ENCODE peak calls at places on chromosomes 13 and 19, in six cellular contexts. M, Y, S, K, B and Q are unnamed samples.

GRCh38 chr19:58474291-58474996 is 1.7 kb upstream of the ZNF446 start:
- DNase-seq in M (no peak), Y (peak; percentile 87), S (no peak), K (no peak), B (peak; percentile 91), Q (no peak)

GRCh38 chr13:36493046-36493445 is 60.8 kb downstream of the CCNA1 start:
- DNase-seq in M (no peak), Y (no peak), S (no peak), K (no peak), B (no peak), Q (no peak)

GRCh38 chr19:13917888-13918406 is 11.9 kb downstream of the CC2D1A start:
- DNase-seq in M (no peak), Y (no peak), S (no peak), K (no peak), B (no peak), Q (no peak)

GRCh38 chr19:17755977-17756670 is 4.8 kb downstream of the FCHO1 start:
- DNase-seq in M (no peak), Y (peak; percentile 50), S (peak; percentile 86), K (peak; percentile 87), B (peak; percentile 37), Q (no peak)

GRCh38 chr19:29622191-29623070 is 16.3 kb downstream of the POP4 start:
- DNase-seq in M (no peak), Y (no peak), S (peak; percentile 80), K (no peak), B (peak; percentile 51), Q (peak; percentile 71)

GRCh38 chr19:47778089-47778953 is at the start of gene SELENOW:
- DNase-seq in M (peak; percentile 46), Y (peak; percentile 46), S (peak; percentile 92), K (peak; percentile 87), B (peak; percentile 79), Q (peak; percentile 84)

GRCh38 chr19:46470376-46470775 is 987 bp downstream of the PNMA8A start:
- DNase-seq in M (no peak), Y (no peak), S (no peak), K (no peak), B (no peak), Q (no peak)

GRCh38 chr19:47391510-47392223 is 27.7 kb downstream of the MEIS3 start:
- DNase-seq in M (peak; percentile 89), Y (peak; percentile 66), S (peak; percentile 99), K (peak; percentile 52), B (peak; percentile 67), Q (peak; percentile 85)

GRCh38 chr19:32220951-32221350 is 124.5 kb upstream of the ZNF507 start:
- DNase-seq in M (no peak), Y (no peak), S (no peak), K (no peak), B (no peak), Q (no peak)

GRCh38 chr13:26457212-26457611 is 100.3 kb upstream of the WASF3 start:
- DNase-seq in M (no peak), Y (no peak), S (no peak), K (no peak), B (peak; percentile 75), Q (peak; percentile 99)

GRCh38 chr13:30526612-30527217 is 61.0 kb upstream of the HMGB1 start:
- DNase-seq in M (no peak), Y (peak; percentile 25), S (peak; percentile 16), K (no peak), B (peak; percentile 84), Q (peak; percentile 35)

GRCh38 chr19:40614595-40615411 is 13.6 kb downstream of the LTBP4 start:
- DNase-seq in M (no peak), Y (peak; percentile 99), S (peak; percentile 99), K (peak; percentile 86), B (peak; percentile 98), Q (no peak)

GRCh38 chr13:113117956-113118327 is 4.7 kb upstream of the F10 start:
- DNase-seq in M (no peak), Y (no peak), S (no peak), K (no peak), B (no peak), Q (no peak)

DNA sequence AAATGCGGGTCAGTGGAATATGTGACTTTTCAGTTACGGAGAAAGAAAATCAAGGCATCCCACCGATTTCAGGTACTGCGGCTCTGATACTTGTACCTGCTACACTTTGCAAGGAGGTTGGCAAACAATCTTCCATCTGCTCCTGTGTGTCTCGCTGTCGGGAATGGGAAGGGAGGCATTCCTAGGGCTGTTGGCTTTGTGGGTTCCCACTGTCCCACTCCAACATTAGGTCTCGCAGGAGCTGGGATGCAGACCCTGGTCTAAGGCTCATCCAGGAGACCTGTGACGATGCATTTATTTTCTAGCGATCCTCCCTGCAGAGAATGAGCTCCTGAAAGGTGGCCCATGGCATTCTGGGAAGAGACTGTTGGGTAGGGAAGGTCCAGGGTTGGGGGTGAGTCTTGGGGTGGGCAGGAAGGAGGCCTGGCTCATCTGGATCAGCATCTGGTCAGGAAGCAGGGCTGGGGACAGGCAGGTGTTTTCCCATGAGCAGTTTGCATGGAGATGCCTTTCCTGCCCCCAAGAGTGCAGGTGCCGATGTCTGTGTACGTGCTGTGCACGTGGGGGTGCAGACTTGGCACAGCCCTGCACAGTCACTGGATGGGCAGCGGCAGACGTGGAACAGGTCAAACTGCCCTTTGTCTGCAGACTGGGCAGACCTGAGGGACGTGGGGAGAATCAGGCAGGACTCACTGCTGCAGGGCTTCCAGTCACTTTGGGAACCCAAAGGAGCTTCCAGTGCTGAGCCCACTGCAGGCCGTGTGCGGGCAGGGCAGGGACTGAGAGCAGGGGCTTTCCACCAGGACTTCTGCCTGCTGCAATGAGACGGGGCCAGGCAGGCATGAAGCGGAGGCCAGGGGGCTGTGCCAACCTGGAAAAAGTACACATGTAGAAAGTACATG is 152.4 kb downstream of the TEX29 start:
- DNase-seq in M (no peak), Y (no peak), S (no peak), K (no peak), B (no peak), Q (no peak)
- H4K8ac ChIP-seq in M (no peak overlapping the region), Y (no peak overlapping the region), S (no peak overlapping the region), K (no peak overlapping the region), B (no peak overlapping the region), Q (no peak overlapping the region)

DNA sequence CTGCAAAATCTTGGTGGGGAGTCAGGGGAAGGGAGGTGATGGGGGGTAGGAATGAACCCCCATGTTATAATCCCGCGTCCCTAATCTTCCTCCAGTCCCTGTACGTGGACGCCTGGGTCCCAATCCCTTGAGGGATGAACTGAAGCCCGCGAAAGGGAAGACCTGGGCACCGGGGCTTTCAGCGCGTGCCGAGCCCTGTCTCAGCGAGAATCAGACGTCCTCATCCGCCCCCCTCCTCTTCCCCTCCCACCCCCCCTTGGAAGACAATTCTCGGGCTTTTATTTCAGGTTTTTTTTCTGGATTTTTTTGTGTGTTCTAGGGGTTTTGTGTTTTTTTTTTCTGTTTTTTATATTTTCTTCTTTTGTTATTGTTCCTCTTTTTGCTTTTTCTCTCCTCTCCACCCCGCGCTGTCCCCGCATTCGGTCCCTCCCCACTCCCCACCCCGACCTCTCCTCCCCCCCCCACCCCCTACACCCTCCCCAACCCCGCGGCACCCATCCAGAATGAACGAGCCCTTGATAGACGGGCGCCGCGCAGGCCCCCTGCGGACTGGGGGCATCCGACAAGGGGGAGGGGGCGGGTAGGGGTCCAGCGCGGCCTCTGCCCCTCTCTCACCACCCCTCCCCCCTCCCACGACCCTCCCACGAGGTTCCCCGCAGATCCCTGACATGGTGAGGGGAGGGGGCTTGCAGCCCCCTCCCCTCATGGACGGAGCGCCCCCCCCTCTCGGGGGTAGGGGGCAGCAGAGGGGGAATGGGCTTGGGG is 10.3 kb downstream of the C19orf81 start:
- DNase-seq in M (no peak), Y (no peak), S (no peak), K (no peak), B (no peak), Q (no peak)
- H3K4me3 ChIP-seq in M (peak overlapping the region; percentile 82), Y (no peak overlapping the region), S (peak overlapping the region; percentile 40), K (peak overlapping the region; percentile 82), B (no peak overlapping the region), Q (no peak overlapping the region)

GRCh38 chr13:34078334-34078999 is 260.5 kb downstream of the RFC3 start:
- DNase-seq in M (no peak), Y (no peak), S (no peak), K (no peak), B (peak; percentile 5), Q (no peak)
- H4K8ac ChIP-seq in M (no peak overlapping the region), Y (no peak overlapping the region), S (no peak overlapping the region), K (peak overlapping the region; percentile 19), B (no peak overlapping the region), Q (no peak overlapping the region)

GRCh38 chr19:53103903-53104203 is 631 bp upstream of the ZNF160 start:
- DNase-seq in M (no peak), Y (no peak), S (no peak), K (no peak), B (no peak), Q (peak; percentile 79)
- H3K4me3 ChIP-seq in M (peak overlapping the region; percentile 88), Y (peak overlapping the region; percentile 67), S (peak overlapping the region; percentile 46), K (peak overlapping the region; percentile 79), B (peak overlapping the region; percentile 97), Q (no peak overlapping the region)

DNA sequence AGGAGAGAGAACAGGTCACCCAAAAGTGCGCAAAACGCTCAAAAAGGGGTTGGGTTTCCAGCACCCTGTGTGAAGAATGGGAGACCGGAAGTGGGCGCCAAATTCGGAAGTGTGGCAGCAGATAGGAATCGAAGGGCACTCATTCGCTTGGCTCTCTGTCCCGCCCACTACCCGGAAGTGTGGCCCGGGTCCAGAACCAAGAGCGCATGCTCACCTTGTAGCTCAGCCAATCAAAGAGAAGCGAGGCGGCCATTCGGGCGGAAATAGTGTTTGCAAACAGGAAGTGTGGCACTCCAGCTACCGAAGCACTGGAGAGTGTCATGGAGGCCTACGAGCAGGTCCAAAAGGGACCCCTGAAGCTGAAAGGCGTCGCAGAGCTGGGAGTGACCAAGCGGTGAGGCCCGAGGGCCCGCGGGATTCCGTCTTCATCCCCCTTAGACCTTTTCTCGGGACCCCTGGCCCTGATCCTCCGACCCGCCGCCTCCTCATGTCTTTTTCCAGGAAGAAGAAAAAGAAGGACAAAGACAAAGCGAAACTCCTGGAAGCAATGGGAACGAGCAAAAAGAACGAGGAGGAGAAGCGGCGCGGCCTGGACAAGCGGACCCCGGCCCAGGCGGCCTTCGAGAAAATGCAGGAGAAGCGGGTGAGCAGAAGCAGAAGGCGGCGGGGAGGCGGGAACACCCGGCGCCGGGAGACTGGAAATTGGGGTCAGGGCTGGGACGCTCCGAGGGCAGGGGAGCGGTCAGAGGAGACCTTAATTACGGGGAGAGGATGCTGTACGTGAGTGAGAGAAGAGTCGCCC is at the start of gene FAM32A:
- DNase-seq in M (peak; percentile 98), Y (peak; percentile 99), S (peak; percentile 100), K (peak; percentile 97), B (peak; percentile 99), Q (peak; percentile 99)
- H4K8ac ChIP-seq in M (peak within 1 kb of the TSS; percentile 97), Y (peak within 1 kb of the TSS; percentile 99), S (peak within 1 kb of the TSS; percentile 69), K (peak within 1 kb of the TSS; percentile 52), B (peak within 1 kb of the TSS; percentile 99), Q (peak within 1 kb of the TSS; percentile 100)

DNA sequence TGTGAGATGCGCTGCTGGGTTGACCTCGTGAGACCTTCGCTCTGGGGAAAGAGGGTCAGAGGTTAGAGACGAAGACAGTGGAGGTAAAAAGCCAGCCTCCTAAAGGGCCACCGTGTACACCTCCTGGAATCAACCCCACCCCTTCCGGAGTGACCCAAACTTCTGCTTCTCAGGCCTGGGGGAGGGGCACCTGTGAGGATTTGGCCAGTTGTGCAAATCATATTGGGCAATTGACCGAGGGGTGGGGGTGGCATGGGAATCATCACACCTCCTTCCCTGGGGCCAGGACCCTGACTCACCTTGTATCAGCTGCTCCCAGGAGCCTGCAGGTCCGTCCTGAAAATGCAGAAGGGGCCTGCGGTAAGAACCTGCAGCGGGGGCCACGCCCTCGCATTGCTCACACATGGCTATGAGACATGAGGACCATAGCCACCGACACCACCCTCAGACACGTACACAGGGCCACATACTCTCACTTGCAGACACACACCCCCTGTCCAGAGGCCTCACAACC is 2.8 kb downstream of the TNFSF14 start:
- DNase-seq in M (no peak), Y (no peak), S (no peak), K (no peak), B (no peak), Q (peak; percentile 65)
- H3K4me3 ChIP-seq in M (no peak overlapping the region), Y (no peak overlapping the region), S (no peak overlapping the region), K (no peak overlapping the region), B (no peak overlapping the region), Q (no peak overlapping the region)